ENCODE peak calls at places on chromosomes 13 and 19, in six cellular contexts. L is HEK293T; Q is stimulated activated CD8-positive, alpha-beta memory T cell treated with anti-CD3 and anti-CD28 coated beads, Interleukin-7, amount 100 ng/mL, for 1 hour; D is AG08396; C is fibroblast of gingiva; A is amniotic stem cell. G is an unnamed sample.
A peak's percentile ranks its signal among the peaks of the same experiment; 100 is the strongest.

GRCh38 chr19:39737351-39737750 is 478 bp downstream of the CLC start:
- DNase-seq in L (no peak), Q (no peak), D (no peak), C (no peak), A (no peak), G (no peak)

GRCh38 chr13:31261241-31261640 is 61.5 kb downstream of the B3GLCT start:
- DNase-seq in L (no peak), Q (no peak), D (no peak), C (no peak), A (no peak), G (no peak)

GRCh38 chr19:49560358-49560900 is 19.9 kb downstream of the NOSIP start:
- DNase-seq in L (no peak), Q (no peak), D (no peak), C (no peak), A (no peak), G (no peak)

GRCh38 chr13:100674363-100674847 is at the start of gene TMTC4:
- DNase-seq in L (peak; percentile 12), Q (no peak), D (no peak), C (no peak), A (no peak), G (no peak)

GRCh38 chr19:58134244-58134643 is 16.3 kb downstream of the ZNF329 start:
- DNase-seq in L (no peak), Q (no peak), D (no peak), C (no peak), A (no peak), G (no peak)

GRCh38 chr19:39449116-39449797 is 3.9 kb downstream of the SUPT5H start:
- DNase-seq in L (no peak), Q (no peak), D (no peak), C (no peak), A (no peak), G (no peak)

GRCh38 chr19:29547361-29547960 is 21.7 kb downstream of the VSTM2B start:
- DNase-seq in L (no peak), Q (no peak), D (no peak), C (no peak), A (no peak), G (no peak)

GRCh38 chr19:38737297-38737865 is 6.9 kb downstream of the CAPN12 start:
- DNase-seq in L (no peak), Q (no peak), D (no peak), C (no peak), A (no peak), G (no peak)

GRCh38 chr13:21483748-21484147 is 24.6 kb upstream of the ZDHHC20 start:
- DNase-seq in L (no peak), Q (no peak), D (no peak), C (no peak), A (no peak), G (no peak)

GRCh38 chr19:48372904-48373303 is 8.7 kb downstream of the SYNGR4 start:
- DNase-seq in L (no peak), Q (no peak), D (no peak), C (no peak), A (no peak), G (peak; percentile 53)

GRCh38 chr13:80798576-80799133 is 457.7 kb upstream of the SPRY2 start:
- DNase-seq in L (no peak), Q (no peak), D (no peak), C (peak; percentile 70), A (no peak), G (no peak)

GRCh38 chr19:5113101-5113557 is 144.2 kb downstream of the KDM4B start:
- DNase-seq in L (no peak), Q (no peak), D (no peak), C (peak; percentile 42), A (no peak), G (peak; percentile 72)

GRCh38 chr13:30864352-30865130 is 41.5 kb upstream of the MEDAG start:
- DNase-seq in L (no peak), Q (no peak), D (no peak), C (peak; percentile 87), A (peak; percentile 58), G (no peak)

GRCh38 chr13:21894703-21895699 is 224.1 kb downstream of the FGF9 start:
- DNase-seq in L (no peak), Q (no peak), D (no peak), C (no peak), A (no peak), G (no peak)

GRCh38 chr19:28705008-28705407 is 507.9 kb downstream of the UQCRFS1 start:
- DNase-seq in L (no peak), Q (no peak), D (peak; percentile 66), C (peak; percentile 52), A (peak; percentile 39), G (no peak)

GRCh38 chr19:12580180-12580694 is 29.0 kb upstream of the ZNF564 start:
- DNase-seq in L (no peak), Q (no peak), D (peak; percentile 46), C (no peak), A (no peak), G (no peak)

GRCh38 chr19:45613926-45614725 is 12.1 kb upstream of the GPR4 start:
- DNase-seq in L (no peak), Q (no peak), D (peak; percentile 90), C (peak; percentile 65), A (peak; percentile 88), G (no peak)

GRCh38 chr13:29497137-29497654 is 98.3 kb downstream of the SLC7A1 start:
- DNase-seq in L (no peak), Q (no peak), D (no peak), C (no peak), A (no peak), G (no peak)

GRCh38 chr13:77298403-77298802 is 28.5 kb downstream of the MYCBP2 start:
- DNase-seq in L (no peak), Q (no peak), D (no peak), C (no peak), A (no peak), G (no peak)

GRCh38 chr19:16496613-16496983 is 404 bp downstream of the C19orf44 start:
- DNase-seq in L (no peak), Q (no peak), D (no peak), C (peak; percentile 54), A (no peak), G (no peak)

GRCh38 chr13:113115363-113116205 is 7.0 kb upstream of the F10 start:
- DNase-seq in L (no peak), Q (no peak), D (no peak), C (no peak), A (no peak), G (no peak)

GRCh38 chr19:31223805-31224534 is 125.3 kb downstream of the TSHZ3 start:
- DNase-seq in L (no peak), Q (no peak), D (peak; percentile 61), C (peak; percentile 98), A (peak; percentile 83), G (no peak)

GRCh38 chr13:114264886-114265611 is 16.4 kb upstream of the UPF3A start:
- DNase-seq in L (no peak), Q (no peak), D (peak; percentile 29), C (peak; percentile 72), A (peak; percentile 62), G (no peak)

GRCh38 chr19:47100290-47100689 is 13.3 kb downstream of the ZC3H4 start:
- DNase-seq in L (no peak), Q (no peak), D (no peak), C (no peak), A (no peak), G (no peak)

GRCh38 chr13:19618925-19619324 is 14.5 kb upstream of the MPHOSPH8 start:
- DNase-seq in L (peak; percentile 33), Q (no peak), D (peak; percentile 64), C (peak; percentile 33), A (no peak), G (peak; percentile 27)

GRCh38 chr19:8988204-8988603 is 22.0 kb downstream of the MUC16 start:
- DNase-seq in L (no peak), Q (no peak), D (no peak), C (no peak), A (no peak), G (peak; percentile 19)

GRCh38 chr19:31258211-31259052 is 90.8 kb downstream of the TSHZ3 start:
- DNase-seq in L (no peak), Q (no peak), D (no peak), C (no peak), A (no peak), G (no peak)

GRCh38 chr19:12052571-12053169 is at the start of gene ZNF878:
- DNase-seq in L (no peak), Q (no peak), D (peak; percentile 91), C (peak; percentile 76), A (peak; percentile 81), G (peak; percentile 97)

GRCh38 chr19:1107655-1108261 is 4.0 kb downstream of the GPX4 start:
- DNase-seq in L (no peak), Q (no peak), D (no peak), C (no peak), A (no peak), G (no peak)

GRCh38 chr19:18291019-18291524 is 9.7 kb upstream of the JUND start:
- DNase-seq in L (no peak), Q (no peak), D (no peak), C (no peak), A (no peak), G (no peak)

GRCh38 chr13:22592515-22592914 is 588.3 kb upstream of the SGCG start:
- DNase-seq in L (no peak), Q (no peak), D (peak; percentile 15), C (no peak), A (no peak), G (no peak)

GRCh38 chr13:101614491-101614890 is 162.0 kb downstream of the ITGBL1 start:
- DNase-seq in L (no peak), Q (no peak), D (no peak), C (no peak), A (no peak), G (no peak)